ENCODE peak calls at places on chromosomes 6 and 20, in six cellular contexts. N is naive thymus-derived CD4-positive, alpha-beta T cell; G is ovary; U is brain microvascular endothelial cell; H is PC-9; O is pancreas. V is an unnamed sample.

GRCh38 chr6:18388252-18388651 is 1.1 kb downstream of the RNF144B start:
- DNase-seq in G (no peak), O (no peak), H (peak), U (no peak), N (peak), V (no peak)

GRCh38 chr6:31659649-31660223 is 842 bp downstream of the C6orf47 start:
- DNase-seq in N (peak), U (no peak), O (no peak), G (no peak), H (peak), V (peak)

GRCh38 chr6:90169328-90169886 is 127.2 kb downstream of the BACH2 start:
- DNase-seq in O (no peak), U (no peak), H (no peak), G (no peak), N (no peak), V (no peak)

GRCh38 chr6:47489995-47490394 is 12.4 kb downstream of the CD2AP start:
- DNase-seq in N (no peak), U (no peak), G (no peak), O (no peak), H (no peak), V (no peak)

GRCh38 chr20:18276821-18277220 is 11.5 kb upstream of the ZNF133 start:
- DNase-seq in O (peak), G (peak), H (peak), N (peak), U (peak), V (peak)

GRCh38 chr20:60358101-60358500 is 399.9 kb downstream of the CDH26 start:
- DNase-seq in G (no peak), N (no peak), U (no peak), O (no peak), H (no peak), V (no peak)

GRCh38 chr6:148166339-148166949 is 176.2 kb upstream of the SASH1 start:
- DNase-seq in G (no peak), O (no peak), U (peak), H (peak), N (peak), V (no peak)

GRCh38 chr20:17460119-17460518 is 71.1 kb downstream of the BFSP1 start:
- DNase-seq in N (no peak), G (no peak), H (no peak), O (no peak), U (no peak), V (no peak)

GRCh38 chr6:125748534-125749111 is 809 bp upstream of the HEY2 start:
- DNase-seq in G (no peak), U (peak), O (no peak), N (peak), H (no peak), V (no peak)

GRCh38 chr6:108432143-108432542 is 128.6 kb upstream of the FOXO3 start:
- DNase-seq in N (no peak), H (no peak), G (no peak), O (no peak), U (no peak), V (no peak)

GRCh38 chr6:108435391-108435790 is 125.3 kb upstream of the FOXO3 start:
- DNase-seq in N (no peak), O (no peak), G (no peak), H (no peak), U (no peak), V (no peak)

GRCh38 chr6:108436771-108437170 is 123.9 kb upstream of the FOXO3 start:
- DNase-seq in G (no peak), U (no peak), O (no peak), H (no peak), N (no peak), V (no peak)

GRCh38 chr6:108432792-108433191 is 127.9 kb upstream of the FOXO3 start:
- DNase-seq in O (no peak), U (no peak), G (no peak), N (no peak), H (no peak), V (no peak)

DNA sequence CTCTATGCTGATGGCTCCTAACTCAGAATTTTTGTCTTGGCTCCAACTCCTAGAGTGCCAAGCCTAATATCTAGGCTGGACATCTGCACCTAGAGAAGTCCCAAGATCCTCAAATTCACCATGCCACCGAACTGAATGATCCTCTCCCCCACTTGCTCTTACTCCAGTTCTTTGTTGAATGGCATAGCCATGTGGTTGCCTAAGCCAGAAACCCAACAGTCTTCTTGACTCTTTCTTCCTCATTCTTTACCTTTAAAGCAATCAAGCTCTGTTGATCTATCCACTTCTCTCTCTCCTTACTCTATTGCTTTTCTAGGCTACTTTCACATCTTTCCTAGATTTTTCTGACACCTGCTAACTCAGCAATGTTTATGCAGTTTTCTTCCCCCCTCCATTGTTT is 126.5 kb upstream of the FOXO3 start:
- DNase-seq in H (no peak), O (no peak), G (no peak), N (no peak), U (no peak), V (no peak)
- H3K27ac ChIP-seq in H (no peak), O (no peak), G (no peak), N (no peak), U (no peak), V (no peak)

GRCh38 chr20:46378390-46379009 is 27.9 kb downstream of the ELMO2 start:
- DNase-seq in N (no peak), G (no peak), O (no peak), H (no peak), U (no peak), V (no peak)
- H3K27ac ChIP-seq in N (no peak), G (no peak), O (no peak), H (no peak), U (no peak), V (no peak)

GRCh38 chr6:4775591-4776492 is at the start of gene CDYL:
- DNase-seq in N (peak), O (peak), U (peak), G (peak), H (no peak), V (peak)

GRCh38 chr6:4776493-4776966 is 326 bp downstream of the CDYL start:
- DNase-seq in O (peak), N (no peak), H (no peak), U (no peak), G (no peak), V (peak)

GRCh38 chr6:4774296-4774695 is 1.9 kb upstream of the CDYL start:
- DNase-seq in G (no peak), U (no peak), H (no peak), N (no peak), O (no peak), V (no peak)

GRCh38 chr6:4772750-4773149 is 3.5 kb upstream of the CDYL start:
- DNase-seq in N (no peak), H (no peak), O (no peak), U (no peak), G (no peak), V (no peak)

GRCh38 chr6:4774715-4775590 is 1.3 kb upstream of the CDYL start:
- DNase-seq in H (no peak), G (no peak), U (peak), O (peak), N (peak), V (peak)
- H3K27ac ChIP-seq in H (no peak), G (peak), U (no peak), O (no peak), N (peak), V (peak)

DNA sequence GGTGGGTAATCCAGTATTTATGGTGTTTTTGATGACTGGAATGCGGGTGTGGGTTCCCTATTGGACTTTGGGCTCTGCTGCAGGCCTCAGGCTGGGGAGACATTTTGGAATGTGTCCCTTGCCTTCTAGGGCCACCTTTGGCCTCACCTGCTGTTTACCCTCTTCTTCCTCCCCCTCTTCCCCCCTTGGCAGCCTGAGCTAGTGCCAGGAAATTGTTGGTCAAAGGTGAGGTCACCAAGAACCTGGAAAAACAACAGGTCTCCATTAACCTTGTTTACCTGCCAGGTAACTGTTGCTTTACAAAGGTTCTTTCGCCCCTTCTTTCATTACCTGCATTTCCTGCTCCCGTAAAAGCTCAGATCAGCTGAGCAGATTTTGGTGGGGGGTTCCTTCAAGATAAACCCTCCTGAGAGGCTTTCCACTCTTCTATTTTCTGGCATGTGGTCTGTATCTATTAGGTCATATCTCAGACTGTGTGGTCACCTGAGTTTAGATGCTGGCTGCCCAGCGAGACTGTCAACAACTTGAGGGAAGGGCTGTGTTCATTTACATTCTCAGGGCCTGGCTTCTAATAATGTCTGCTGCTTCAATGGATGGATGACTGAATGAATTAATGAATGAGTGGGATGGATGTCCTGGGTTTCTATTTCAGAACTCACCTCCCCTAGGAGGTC is 34.7 kb downstream of the VEGFA start:
- DNase-seq in O (peak), G (no peak), H (peak), N (no peak), U (no peak), V (no peak)
- H3K27ac ChIP-seq in O (peak), G (no peak), H (peak), N (no peak), U (no peak), V (no peak)

GRCh38 chr6:82890240-82890639 is 175.4 kb downstream of the UBE3D start:
- DNase-seq in G (no peak), O (no peak), U (no peak), N (no peak), H (no peak), V (no peak)

GRCh38 chr6:82893889-82894652 is 171.6 kb downstream of the UBE3D start:
- DNase-seq in G (no peak), N (no peak), U (no peak), O (no peak), H (no peak), V (no peak)

GRCh38 chr6:82889117-82889516 is 176.5 kb downstream of the UBE3D start:
- DNase-seq in G (no peak), N (no peak), H (no peak), O (no peak), U (no peak), V (no peak)

GRCh38 chr6:82894653-82895259 is 170.9 kb downstream of the UBE3D start:
- DNase-seq in N (no peak), H (no peak), O (no peak), G (no peak), U (no peak), V (no peak)
- H3K27ac ChIP-seq in N (no peak), H (no peak), O (no peak), G (no peak), U (no peak), V (no peak)

GRCh38 chr6:140627002-140627401 is 1252.6 kb upstream of the CITED2 start:
- DNase-seq in H (no peak), G (no peak), N (no peak), O (no peak), U (no peak), V (no peak)

GRCh38 chr6:140623498-140623897 is 1249.0 kb upstream of the CITED2 start:
- DNase-seq in U (peak), O (no peak), H (no peak), N (no peak), G (no peak), V (no peak)
- H3K27ac ChIP-seq in U (peak), O (no peak), H (no peak), N (no peak), G (no peak), V (no peak)

GRCh38 chr6:7042654-7043545 is 64.9 kb upstream of the RREB1 start:
- DNase-seq in G (no peak), H (peak), O (no peak), U (peak), N (no peak), V (no peak)
- H3K27ac ChIP-seq in G (no peak), H (peak), O (peak), U (no peak), N (no peak), V (no peak)

DNA sequence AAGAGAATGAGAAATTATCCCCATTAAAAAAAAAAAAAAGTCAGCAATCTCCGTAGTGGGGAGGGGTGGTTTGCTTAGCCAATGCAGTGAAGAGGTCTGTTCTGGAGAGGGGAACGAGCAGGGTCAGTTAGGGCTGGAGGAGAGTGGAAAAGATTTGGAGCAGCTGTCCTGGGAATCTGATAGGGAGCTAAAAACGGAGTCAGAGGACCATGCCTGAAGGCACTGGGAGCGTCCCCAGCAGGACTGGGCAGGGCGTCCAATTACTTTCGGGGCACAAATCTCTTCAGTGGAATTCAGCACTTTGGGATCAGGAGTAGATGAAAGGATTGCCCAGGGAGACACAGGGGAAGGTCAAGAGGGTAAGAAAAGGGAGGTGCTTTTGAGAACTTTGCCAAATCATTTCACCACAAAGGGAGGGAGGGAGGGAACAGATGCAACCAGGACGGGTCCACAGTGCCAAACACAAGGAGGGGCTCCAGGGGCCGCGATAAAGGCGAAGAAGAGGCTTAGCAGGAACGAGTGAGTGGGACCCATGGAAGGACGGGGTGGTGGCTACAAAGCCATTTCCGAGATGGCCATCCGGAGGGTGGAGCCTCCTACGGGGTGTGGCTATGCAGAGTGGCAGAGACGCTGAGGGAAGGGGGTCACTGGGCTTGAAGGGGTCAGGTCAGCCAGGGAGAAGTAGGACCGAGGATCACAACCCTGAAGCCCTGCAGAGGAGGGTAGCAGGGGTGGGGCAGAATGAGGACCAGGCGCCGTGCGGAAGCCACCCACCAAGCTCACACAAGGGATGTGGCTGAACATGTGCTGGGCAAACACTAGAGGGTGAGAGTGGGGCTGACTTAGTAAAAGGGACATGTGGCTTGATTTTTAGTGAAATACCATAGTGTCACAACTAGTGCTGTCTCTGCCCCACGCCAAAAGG is 180.1 kb upstream of the RREB1 start:
- DNase-seq in U (no peak), G (peak), H (no peak), O (no peak), N (no peak), V (no peak)
- H3K27ac ChIP-seq in U (no peak), G (peak), H (no peak), O (no peak), N (no peak), V (no peak)